ENCODE peak calls at places on chromosome 5, in five cellular contexts. R is stomach, M is thyroid gland, F is lung, L is PC-3. U is an unnamed sample. For H3K27me3, the result is how much of the 10 kb centered on the place peaks cover.

GRCh38 chr5:73230264-73231244 is 57.6 kb downstream of the TMEM174 start:
- DNase-seq in R (no peak), M (no peak), F (no peak), L (no peak), U (no peak)

GRCh38 chr5:145470382-145470979 is 364.7 kb downstream of the PRELID2 start:
- DNase-seq in R (no peak), M (no peak), F (no peak), L (no peak), U (no peak)

GRCh38 chr5:79856456-79857055 is 134.5 kb downstream of the MTX3 start:
- DNase-seq in R (no peak), M (no peak), F (no peak), L (no peak), U (no peak)

GRCh38 chr5:142048272-142048671 is 35.4 kb upstream of the GNPDA1 start:
- DNase-seq in R (no peak), M (no peak), F (no peak), L (no peak), U (no peak)

GRCh38 chr5:141532726-141533125 is 43.8 kb downstream of the PCDHGC5 start:
- DNase-seq in R (no peak), M (no peak), F (no peak), L (no peak), U (no peak)

GRCh38 chr5:149002761-149003689 is 59.8 kb downstream of the SH3TC2 start:
- DNase-seq in R (no peak), M (no peak), F (no peak), L (peak), U (no peak)

GRCh38 chr5:2800035-2800434 is 48.6 kb upstream of the IRX2 start:
- DNase-seq in R (no peak), M (no peak), F (no peak), L (no peak), U (no peak)

GRCh38 chr5:150989695-150990094 is 30.7 kb upstream of the GPX3 start:
- DNase-seq in R (no peak), M (no peak), F (no peak), L (peak), U (no peak)

GRCh38 chr5:176361437-176362097 is at the start of gene KIAA1191:
- DNase-seq in R (peak), M (peak), F (peak), L (peak), U (peak)
- TF ChIP-seq CTCF in R (no peak), M (peak), F (no peak), L (no peak), U (no peak)

GRCh38 chr5:154751854-154752253 is 3.3 kb upstream of the LARP1 start:
- DNase-seq in R (no peak), M (no peak), F (no peak), L (no peak), U (no peak)
- H3K27me3 ChIP-seq in R (under half), M (under half), F (under half), L (under half), U (under half)

DNA sequence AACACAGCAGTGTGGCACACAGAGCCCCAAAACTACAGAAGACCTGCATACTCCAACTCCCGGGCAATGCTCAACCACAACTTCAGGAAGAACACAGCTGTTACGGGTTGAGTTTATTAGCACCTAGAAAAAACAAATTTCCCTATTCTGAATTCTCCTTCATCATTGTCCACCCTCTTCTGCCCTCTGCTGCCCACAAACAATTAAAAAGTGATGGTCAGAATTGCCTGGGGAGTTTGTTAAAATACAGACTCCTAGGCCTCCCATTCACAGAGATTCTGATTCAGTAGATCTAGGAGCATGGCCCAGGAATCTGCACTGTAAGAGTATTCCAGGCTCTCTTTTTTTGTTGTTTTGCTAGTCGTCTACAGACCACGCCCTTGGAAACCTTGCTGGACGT is 310.6 kb downstream of the NDUFS4 start:
- DNase-seq in R (no peak), M (no peak), F (no peak), L (peak), U (no peak)
- TF ChIP-seq CTCF in R (no peak), M (no peak), F (no peak), L (peak), U (no peak)

GRCh38 chr5:98403131-98403530 is 370.3 kb upstream of the RGMB start:
- DNase-seq in R (no peak), M (no peak), F (no peak), L (no peak), U (no peak)
- H3K27me3 ChIP-seq in R (under half), M (under half), F (under half), L (under half), U (under half)

GRCh38 chr5:156893517-156893916 is 43.4 kb downstream of the PPP1R2B start:
- DNase-seq in R (no peak), M (no peak), F (no peak), L (no peak), U (peak)

GRCh38 chr5:156892864-156893263 is 42.8 kb downstream of the PPP1R2B start:
- DNase-seq in R (no peak), M (no peak), F (no peak), L (no peak), U (no peak)

GRCh38 chr5:156888520-156888919 is 38.4 kb downstream of the PPP1R2B start:
- DNase-seq in R (no peak), M (no peak), F (no peak), L (no peak), U (no peak)

GRCh38 chr5:156896545-156896944 is 46.5 kb downstream of the PPP1R2B start:
- DNase-seq in R (no peak), M (no peak), F (no peak), L (peak), U (no peak)

DNA sequence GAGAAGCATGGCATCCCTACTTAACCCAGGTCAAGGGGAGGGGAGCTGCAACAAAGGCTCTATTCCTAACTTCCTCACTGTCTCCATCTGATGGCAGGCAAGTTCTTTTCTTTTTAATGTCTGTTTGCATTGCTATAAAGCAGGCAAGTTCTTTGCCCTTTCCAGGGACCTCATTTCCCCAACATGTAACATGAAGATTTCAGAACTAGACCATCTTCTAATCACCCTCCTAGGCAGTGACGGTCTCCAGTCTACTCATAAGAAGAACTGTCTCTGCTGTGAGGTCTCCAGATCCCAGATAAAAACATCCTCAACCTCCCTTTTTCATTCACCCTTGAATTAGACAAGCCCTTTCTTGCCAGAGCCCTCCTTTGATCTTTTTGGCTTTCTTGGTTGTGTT is 42.1 kb downstream of the PPP1R2B start:
- DNase-seq in R (no peak), M (no peak), F (no peak), L (peak), U (no peak)
- TF ChIP-seq CTCF in R (no peak), M (no peak), F (no peak), L (no peak), U (no peak)

GRCh38 chr5:91541696-91542095 is 158.6 kb upstream of the ARRDC3 start:
- DNase-seq in R (no peak), M (no peak), F (no peak), L (peak), U (no peak)

GRCh38 chr5:91535508-91535907 is 152.4 kb upstream of the ARRDC3 start:
- DNase-seq in R (no peak), M (no peak), F (no peak), L (no peak), U (no peak)

DNA sequence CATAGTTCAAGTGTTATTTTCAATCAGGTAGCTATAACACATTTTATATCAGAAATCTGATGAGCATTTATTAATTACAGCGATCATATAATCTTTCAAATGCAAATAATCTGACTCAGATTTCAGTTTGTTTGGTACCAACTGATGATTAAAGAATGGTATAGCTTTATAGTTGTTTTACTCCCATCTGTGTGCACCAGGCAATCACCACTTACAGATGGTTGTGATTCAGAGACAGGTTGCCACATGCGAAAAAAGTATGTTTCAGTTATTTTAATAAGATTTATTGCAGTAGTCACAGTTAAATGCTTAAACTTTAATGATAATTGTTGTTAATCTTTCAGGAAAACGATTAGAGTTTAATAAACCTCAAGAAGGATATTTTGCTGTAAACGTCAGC is 155.1 kb upstream of the ARRDC3 start:
- DNase-seq in R (no peak), M (no peak), F (no peak), L (no peak), U (no peak)
- H3K27me3 ChIP-seq in R (under half), M (under half), F (under half), L (under half), U (under half)

GRCh38 chr5:138654281-138654867 is 79.2 kb upstream of the HSPA9 start:
- DNase-seq in R (no peak), M (no peak), F (no peak), L (peak), U (peak)

GRCh38 chr5:138655530-138656245 is 80.5 kb upstream of the HSPA9 start:
- DNase-seq in R (no peak), M (peak), F (no peak), L (no peak), U (no peak)

GRCh38 chr5:138650999-138651766 is 76.0 kb upstream of the HSPA9 start:
- DNase-seq in R (no peak), M (no peak), F (no peak), L (no peak), U (no peak)

GRCh38 chr5:138651767-138652117 is 76.5 kb upstream of the HSPA9 start:
- DNase-seq in R (no peak), M (no peak), F (no peak), L (no peak), U (no peak)

DNA sequence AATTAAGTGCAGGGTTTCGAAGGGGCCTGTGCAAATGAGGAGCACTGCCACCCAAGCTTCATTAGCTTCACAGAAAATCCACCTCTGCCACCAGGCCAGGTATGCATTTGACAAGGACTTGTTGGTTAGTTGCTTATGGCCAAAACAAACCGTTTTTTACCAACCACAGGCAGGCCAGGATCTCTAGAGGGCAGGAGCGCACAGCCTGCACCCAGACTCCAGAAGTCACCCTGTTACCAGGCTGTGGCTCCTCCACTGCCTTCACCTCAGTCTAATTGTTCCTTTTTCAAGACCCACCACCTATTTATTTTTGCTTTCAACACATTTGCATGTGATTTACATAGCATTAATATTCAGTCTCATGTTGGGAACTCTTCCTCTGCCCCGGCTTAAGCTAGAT is 78.3 kb upstream of the HSPA9 start:
- DNase-seq in R (peak), M (no peak), F (no peak), L (peak), U (no peak)
- TF ChIP-seq CTCF in R (no peak), M (no peak), F (no peak), L (peak), U (peak)

DNA sequence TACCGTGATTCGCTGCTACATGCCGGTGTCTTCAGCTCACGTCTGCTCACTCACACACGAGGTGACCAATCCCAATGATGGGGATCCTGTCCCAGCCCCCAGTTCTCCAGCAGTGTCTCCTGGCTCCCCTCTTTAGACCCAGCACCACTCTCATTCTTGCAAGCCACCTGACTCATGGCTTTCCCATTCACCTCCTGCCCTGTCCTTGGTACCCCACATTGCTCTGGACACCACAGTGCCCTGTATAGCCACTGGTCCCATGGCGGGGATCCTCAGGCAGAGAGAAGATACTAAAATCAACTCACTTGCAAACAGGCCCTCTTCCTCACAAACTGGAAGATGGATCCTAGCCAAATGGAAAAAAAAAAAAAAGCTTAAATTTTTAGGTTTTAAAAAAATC is 81.0 kb downstream of the SLIT3 start:
- DNase-seq in R (no peak), M (no peak), F (no peak), L (no peak), U (no peak)
- H3K27me3 ChIP-seq in R (under half), M (under half), F (under half), L (under half), U (under half)

U was measured in GM06990.